ENCODE peak calls at places on chromosomes 2 and 18, in nine cellular contexts. K is astrocyte of the hippocampus; C is adrenal gland; X is ACHN; P is fibroblast of gingiva; E is stimulated activated CD8-positive, alpha-beta memory T cell treated with anti-CD3 and anti-CD28 coated beads, Interleukin-2, amount 100 ng/mL, for 1 hour; S is activated naive CD4-positive, alpha-beta T cell; G is T-helper 17 cell; R is pancreas. H is an unnamed sample.

GRCh38 chr2:215828528-215829184 is 184.7 kb downstream of the MREG start:
- DNase-seq in C (peak; percentile 78), E (peak; percentile 0), K (peak; percentile 72), X (peak; percentile 68), R (no peak), P (peak; percentile 56), G (no peak), S (no peak), H (no peak)

GRCh38 chr18:34697891-34698290 is 12.2 kb upstream of the DTNA start:
- DNase-seq in E (no peak), R (no peak), P (no peak), G (no peak), C (no peak), K (peak; percentile 10), X (no peak), S (no peak), H (no peak)

GRCh38 chr2:153870308-153870707 is 1.4 kb upstream of the GALNT13 start:
- DNase-seq in K (no peak), R (no peak), X (no peak), S (no peak), P (no peak), C (no peak), E (no peak), G (no peak), H (no peak)

GRCh38 chr2:133457862-133458261 is 110.4 kb downstream of the NCKAP5 start:
- DNase-seq in E (no peak), C (no peak), R (no peak), X (no peak), P (no peak), G (no peak), K (no peak), S (no peak), H (no peak)

GRCh38 chr2:45610281-45611019 is 617 bp downstream of the SRBD1 start:
- DNase-seq in C (peak; percentile 70), R (peak; percentile 49), S (peak; percentile 2), K (peak; percentile 84), P (peak; percentile 62), E (no peak), G (peak; percentile 38), X (peak; percentile 73), H (no peak)

GRCh38 chr2:240997856-240998705 is at the start of gene SNED1:
- DNase-seq in G (peak; percentile 29), R (peak; percentile 95), X (peak; percentile 76), E (peak; percentile 53), P (peak; percentile 83), S (peak; percentile 17), K (peak; percentile 89), C (peak; percentile 94), H (peak; percentile 99)

GRCh38 chr2:1705557-1706076 is 38.7 kb downstream of the PXDN start:
- DNase-seq in S (no peak), P (no peak), C (no peak), K (no peak), X (no peak), R (no peak), G (no peak), E (no peak), H (no peak)

GRCh38 chr2:46813046-46813445 is 102.6 kb downstream of the MCFD2 start:
- DNase-seq in P (no peak), G (no peak), X (no peak), E (no peak), R (no peak), S (no peak), K (peak; percentile 50), C (peak; percentile 44), H (no peak)

GRCh38 chr2:12923907-12924610 is 207.3 kb downstream of the TRIB2 start:
- DNase-seq in X (no peak), C (no peak), P (no peak), S (no peak), K (peak; percentile 65), G (no peak), R (no peak), E (no peak), H (peak; percentile 97)

GRCh38 chr2:46679761-46680160 is 200.4 kb downstream of the TMEM247 start:
- DNase-seq in S (no peak), E (no peak), G (no peak), K (peak; percentile 46), X (no peak), P (peak; percentile 55), C (no peak), R (no peak), H (no peak)

GRCh38 chr2:9905413-9905812 is 46.1 kb upstream of the GRHL1 start:
- DNase-seq in G (no peak), C (no peak), K (no peak), S (no peak), X (no peak), P (no peak), R (no peak), E (no peak), H (no peak)

GRCh38 chr2:55338268-55338667 is 69.2 kb upstream of the MTIF2 start:
- DNase-seq in X (no peak), E (no peak), G (no peak), R (no peak), S (no peak), K (no peak), C (no peak), P (peak; percentile 70), H (no peak)

GRCh38 chr18:8609711-8610441 is 639 bp downstream of the RAB12 start:
- DNase-seq in K (peak; percentile 38), P (no peak), X (peak; percentile 15), G (no peak), C (peak; percentile 36), E (no peak), R (peak; percentile 79), S (peak; percentile 5), H (peak; percentile 71)

GRCh38 chr2:39865751-39866150 is 86.7 kb upstream of the THUMPD2 start:
- DNase-seq in G (no peak), E (no peak), R (no peak), C (no peak), P (no peak), X (no peak), K (no peak), S (no peak), H (no peak)

GRCh38 chr2:204264068-204264693 is 281.1 kb upstream of the PARD3B start:
- DNase-seq in G (no peak), R (no peak), K (no peak), C (no peak), P (no peak), E (no peak), X (no peak), S (no peak), H (no peak)

GRCh38 chr2:33378551-33379220 is 97.8 kb upstream of the RASGRP3 start:
- DNase-seq in E (no peak), P (peak; percentile 48), K (peak; percentile 60), C (no peak), G (no peak), R (no peak), S (no peak), X (no peak), H (no peak)